ENCODE peak calls at places on chromosome 19, in seven cellular contexts. K, E, D, L, P, N and W are unnamed samples.

GRCh38 chr19:20660473-20660872 is 898 bp downstream of the ZNF626 start:
- DNase-seq in K (no peak), D (no peak), P (no peak), N (no peak), L (no peak), E (no peak), W (no peak)

GRCh38 chr19:4589579-4590410 is 30.3 kb upstream of the SEMA6B start:
- DNase-seq in E (no peak), D (no peak), P (no peak), K (no peak), N (no peak), L (no peak), W (no peak)

GRCh38 chr19:45468159-45468651 is 409 bp downstream of the FOSB start:
- DNase-seq in L (peak; percentile 51), D (no peak), K (peak; percentile 64), N (no peak), P (peak; percentile 48), E (no peak), W (no peak)

GRCh38 chr19:33416307-33417215 is 43.1 kb downstream of the CEBPG start:
- DNase-seq in K (peak; percentile 62), P (peak; percentile 71), D (peak; percentile 72), L (peak; percentile 61), E (no peak), N (no peak), W (peak; percentile 67)

GRCh38 chr19:19033426-19034203 is at the start of the genes ARMC6 and SUGP2:
- DNase-seq in D (peak; percentile 93), N (peak; percentile 80), K (peak; percentile 92), P (peak; percentile 89), E (peak; percentile 75), L (peak; percentile 82), W (peak; percentile 92)

GRCh38 chr19:51250786-51251452 is at the start of gene SIGLECL1:
- DNase-seq in P (no peak), N (no peak), L (no peak), D (no peak), K (no peak), E (no peak), W (no peak)

GRCh38 chr19:15291666-15292065 is 40.7 kb downstream of the BRD4 start:
- DNase-seq in E (no peak), K (no peak), P (no peak), D (no peak), L (no peak), N (no peak), W (no peak)

GRCh38 chr19:5292843-5293606 is 47.6 kb downstream of the PTPRS start:
- DNase-seq in N (peak; percentile 46), P (peak; percentile 46), L (peak; percentile 75), D (peak; percentile 78), E (peak; percentile 72), K (no peak), W (peak; percentile 64)

GRCh38 chr19:49473868-49474544 is at the start of gene FLT3LG:
- DNase-seq in L (peak; percentile 68), E (peak; percentile 79), P (peak; percentile 83), N (peak; percentile 69), D (peak; percentile 90), K (peak; percentile 78), W (peak; percentile 85)

GRCh38 chr19:51614789-51615188 is 15.4 kb downstream of the SIGLEC5 start:
- DNase-seq in P (no peak), E (no peak), L (no peak), D (no peak), N (no peak), K (no peak), W (no peak)

GRCh38 chr19:13160557-13160956 is 10.3 kb downstream of the IER2 start:
- DNase-seq in N (no peak), K (no peak), E (no peak), D (no peak), L (no peak), P (no peak), W (no peak)

GRCh38 chr19:45150180-45150579 is 10.6 kb downstream of the NKPD1 start:
- DNase-seq in E (no peak), N (no peak), P (no peak), K (no peak), L (no peak), D (no peak), W (no peak)

GRCh38 chr19:33861950-33862349 is 65.3 kb downstream of the KCTD15 start:
- DNase-seq in E (no peak), D (no peak), N (no peak), P (no peak), L (no peak), K (no peak), W (no peak)

GRCh38 chr19:46746281-46746965 is at the start of gene STRN4:
- DNase-seq in K (no peak), D (no peak), N (no peak), E (no peak), L (peak; percentile 43), P (peak; percentile 57), W (peak; percentile 74)

GRCh38 chr19:19474950-19475781 is 40.2 kb downstream of the TSSK6 start:
- DNase-seq in N (peak; percentile 40), L (no peak), P (no peak), K (no peak), E (no peak), D (no peak), W (no peak)

GRCh38 chr19:11208526-11209471 is 11.5 kb upstream of the KANK2 start:
- DNase-seq in P (no peak), E (no peak), D (no peak), N (no peak), K (no peak), L (no peak), W (no peak)

GRCh38 chr19:36916991-36917390 is 859 bp downstream of the ZNF568 start:
- DNase-seq in K (no peak), D (no peak), L (peak; percentile 16), E (no peak), P (no peak), N (no peak), W (no peak)

GRCh38 chr19:3771906-3772450 is at the start of gene RAX2:
- DNase-seq in E (no peak), N (no peak), D (no peak), L (no peak), P (no peak), K (no peak), W (no peak)

GRCh38 chr19:16263115-16263839 is 61.3 kb upstream of the KLF2 start:
- DNase-seq in L (no peak), P (peak; percentile 11), D (peak; percentile 56), K (peak; percentile 73), N (no peak), E (no peak), W (no peak)

GRCh38 chr19:5560156-5560555 is 7.6 kb downstream of the TINCR start:
- DNase-seq in N (no peak), D (no peak), P (no peak), E (no peak), L (no peak), K (no peak), W (no peak)

GRCh38 chr19:44641866-44642265 is 1.8 kb upstream of the PVR start:
- DNase-seq in N (no peak), L (no peak), P (no peak), E (no peak), D (no peak), K (no peak), W (no peak)

GRCh38 chr19:30208661-30209060 is 163.5 kb upstream of the ZNF536 start:
- DNase-seq in K (no peak), L (no peak), D (no peak), N (no peak), E (no peak), P (no peak), W (no peak)

GRCh38 chr19:14413765-14414171 is 5.4 kb downstream of the DDX39A start:
- DNase-seq in K (no peak), E (no peak), N (no peak), D (no peak), L (no peak), P (no peak), W (no peak)

GRCh38 chr19:23281663-23282276 is 31.6 kb upstream of the ZNF724 start:
- DNase-seq in K (no peak), E (no peak), L (no peak), D (no peak), N (no peak), P (no peak), W (no peak)
- H3K4me1 ChIP-seq in K (no peaks in the 10 kb centered on the region), E (no peaks in the 10 kb centered on the region), L (no peaks in the 10 kb centered on the region), D (no peaks in the 10 kb centered on the region), N (no peaks in the 10 kb centered on the region), P (no peaks in the 10 kb centered on the region), W (no peaks in the 10 kb centered on the region)

DNA sequence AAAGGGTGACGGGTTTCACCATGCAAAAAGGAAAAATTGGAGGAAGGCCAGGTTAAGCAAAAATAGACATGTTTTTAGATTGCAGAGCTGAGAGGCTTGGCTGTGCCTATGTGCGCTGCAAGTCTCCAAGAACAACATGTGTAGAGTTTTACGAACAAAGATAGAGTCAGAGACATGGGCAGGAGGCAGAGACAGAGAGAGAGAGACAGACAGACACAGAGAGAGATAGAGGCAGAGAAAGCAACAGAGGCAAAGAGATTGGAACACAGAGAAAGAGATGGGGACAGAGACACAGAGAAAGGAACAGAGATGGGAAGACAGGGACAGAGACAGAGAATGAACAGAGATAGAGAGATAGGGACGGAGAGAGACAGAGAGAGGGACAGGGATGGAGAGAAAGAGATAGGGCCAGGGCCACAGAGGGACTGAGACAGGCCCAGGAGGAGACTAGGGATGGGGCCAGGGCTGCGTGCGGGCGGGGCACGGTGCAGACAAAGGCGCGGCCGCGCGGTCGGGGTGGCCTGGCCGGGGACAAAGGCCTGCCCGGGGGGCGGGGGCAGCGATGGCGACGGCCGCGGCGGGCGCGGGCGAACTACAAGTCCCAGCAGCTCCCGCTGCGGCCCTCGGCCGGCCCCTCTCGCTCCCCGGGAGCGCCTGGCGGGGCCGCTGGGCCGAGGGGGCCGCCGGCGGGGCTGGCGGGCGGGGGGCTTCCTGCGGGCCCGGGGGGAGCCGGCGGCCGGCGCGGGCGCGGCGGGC is at the start of gene ZNF358:
- DNase-seq in D (peak; percentile 91), L (peak; percentile 68), N (peak; percentile 55), E (no peak), K (peak; percentile 77), P (peak; percentile 86), W (no peak)
- TF ChIP-seq POLR2A in D (no peak), L (peak; percentile 23), N (no peak), E (no peak), K (no peak), P (peak; percentile 18), W (peak; percentile 34)

GRCh38 chr19:2244122-2244411 is 5.1 kb upstream of the AMH start:
- DNase-seq in E (no peak), D (no peak), L (no peak), P (no peak), K (no peak), N (no peak), W (no peak)

GRCh38 chr19:2240881-2241760 is 4.5 kb downstream of the SF3A2 start:
- DNase-seq in L (peak; percentile 56), D (no peak), P (no peak), K (no peak), N (no peak), E (no peak), W (no peak)

GRCh38 chr19:2242811-2243210 is 6.2 kb downstream of the SF3A2 start:
- DNase-seq in D (no peak), N (no peak), P (no peak), K (no peak), E (no peak), L (no peak), W (no peak)

GRCh38 chr19:2243274-2244121 is 5.6 kb upstream of the AMH start:
- DNase-seq in E (no peak), P (peak; percentile 44), N (no peak), D (no peak), K (no peak), L (no peak), W (peak; percentile 77)

GRCh38 chr19:2242092-2242537 is 5.5 kb downstream of the SF3A2 start:
- DNase-seq in D (no peak), L (no peak), K (no peak), N (no peak), E (no peak), P (peak; percentile 54), W (peak; percentile 88)
- H3K4me1 ChIP-seq in D (peaks cover 71% of the 10 kb centered on the region), L (peaks cover 46% of the 10 kb centered on the region), K (peaks cover 49% of the 10 kb centered on the region), N (peaks cover 47% of the 10 kb centered on the region), E (peaks cover 30% of the 10 kb centered on the region), P (peaks cover 42% of the 10 kb centered on the region), W (peaks cover 45% of the 10 kb centered on the region)

GRCh38 chr19:797528-798414 is 519 bp downstream of the PTBP1 start:
- DNase-seq in K (peak; percentile 93), E (peak; percentile 87), P (peak; percentile 93), L (peak; percentile 84), N (peak; percentile 86), D (peak; percentile 96), W (peak; percentile 95)
- TF ChIP-seq POLR2A in K (peak; percentile 43), E (no peak), P (peak; percentile 23), L (peak; percentile 0), N (peak; percentile 33), D (no peak), W (peak; percentile 74)